ENCODE peak calls at places on chromosome 2, in eight cellular contexts. S, K, J, D, V, F, P and T are unnamed samples.

GRCh38 chr2:121015971-121016485 is 269.0 kb downstream of the TFCP2L1 start:
- DNase-seq in J (no peak), F (no peak), P (no peak), V (no peak), K (no peak), S (no peak), D (no peak), T (no peak)

GRCh38 chr2:41853427-41854191 is 194.2 kb upstream of the PKDCC start:
- DNase-seq in P (peak), K (peak), F (peak), V (no peak), D (no peak), J (peak), S (peak), T (peak)

GRCh38 chr2:215430528-215431187 is 5.2 kb downstream of the FN1 start:
- DNase-seq in V (no peak), J (peak), K (no peak), F (no peak), S (peak), D (no peak), P (no peak), T (no peak)

GRCh38 chr2:150520887-150521664 is 33.6 kb upstream of the RND3 start:
- DNase-seq in V (no peak), D (no peak), P (no peak), F (no peak), S (peak), J (peak), K (no peak), T (no peak)

GRCh38 chr2:98649135-98649991 is 41.0 kb downstream of the UNC50 start:
- DNase-seq in F (peak), S (peak), V (peak), D (peak), P (peak), K (peak), J (peak), T (peak)

GRCh38 chr2:71451695-71452094 is 1.7 kb upstream of the DYSF start:
- DNase-seq in F (no peak), K (no peak), D (no peak), P (no peak), S (no peak), J (no peak), V (no peak), T (no peak)

GRCh38 chr2:63555931-63556330 is 32.3 kb downstream of the WDPCP start:
- DNase-seq in P (no peak), V (no peak), J (no peak), K (no peak), F (no peak), D (no peak), S (peak), T (no peak)

GRCh38 chr2:123518387-123518786 is 506.7 kb upstream of the CNTNAP5 start:
- DNase-seq in V (no peak), P (no peak), D (no peak), J (no peak), F (no peak), S (peak), K (no peak), T (no peak)

GRCh38 chr2:182824759-182825143 is 41.7 kb downstream of the FRZB start:
- DNase-seq in K (no peak), P (no peak), F (no peak), V (no peak), D (no peak), J (no peak), S (no peak), T (no peak)

GRCh38 chr2:226079186-226079585 is 679.7 kb downstream of the NYAP2 start:
- DNase-seq in S (peak), J (peak), V (no peak), K (no peak), D (no peak), F (no peak), P (no peak), T (no peak)

GRCh38 chr2:8605350-8606065 is 76.3 kb upstream of the ID2 start:
- DNase-seq in V (no peak), P (no peak), F (no peak), K (no peak), S (no peak), D (no peak), J (no peak), T (no peak)

GRCh38 chr2:239777219-239777618 is 247.9 kb downstream of the NDUFA10 start:
- DNase-seq in P (no peak), V (no peak), D (no peak), J (no peak), S (no peak), F (no peak), K (no peak), T (no peak)

GRCh38 chr2:212392048-212392447 is 146.6 kb downstream of the ERBB4 start:
- DNase-seq in V (no peak), K (no peak), F (no peak), P (no peak), S (peak), J (no peak), D (no peak), T (no peak)

GRCh38 chr2:190666895-190667294 is 18.0 kb downstream of the NAB1 start:
- DNase-seq in V (no peak), P (no peak), K (no peak), F (no peak), J (no peak), S (peak), D (no peak), T (no peak)

GRCh38 chr2:192886636-192887035 is 691.9 kb upstream of the TMEFF2 start:
- DNase-seq in F (no peak), K (no peak), J (no peak), P (no peak), S (peak), V (no peak), D (no peak), T (no peak)

GRCh38 chr2:98454500-98455235 is 10.0 kb downstream of the INPP4A start:
- DNase-seq in D (no peak), F (no peak), K (no peak), P (no peak), S (no peak), J (peak), V (no peak), T (no peak)

GRCh38 chr2:216408426-216409315 is 3.6 kb upstream of the SMARCAL1 start:
- DNase-seq in V (no peak), K (no peak), J (no peak), D (no peak), P (no peak), S (no peak), F (no peak), T (no peak)

GRCh38 chr2:141923657-141924056 is 207.2 kb downstream of the LRP1B start:
- DNase-seq in V (no peak), P (no peak), J (no peak), S (peak), D (no peak), K (no peak), F (no peak), T (no peak)

GRCh38 chr2:118841828-118842461 is 5.5 kb downstream of the EN1 start:
- DNase-seq in F (no peak), V (no peak), D (no peak), J (no peak), S (no peak), K (no peak), P (peak), T (no peak)

GRCh38 chr2:240423788-240424191 is 11.7 kb upstream of the GPC1 start:
- DNase-seq in K (no peak), J (no peak), V (no peak), S (no peak), D (peak), P (no peak), F (no peak), T (no peak)

GRCh38 chr2:113996826-113997599 is 107.1 kb downstream of the ACTR3 start:
- DNase-seq in K (no peak), J (no peak), F (no peak), P (no peak), S (no peak), D (no peak), V (no peak), T (no peak)

GRCh38 chr2:104577143-104577542 is 276.8 kb upstream of the POU3F3 start:
- DNase-seq in J (no peak), P (no peak), D (no peak), F (no peak), V (no peak), K (no peak), S (no peak), T (no peak)

GRCh38 chr2:8567469-8568108 is 114.3 kb upstream of the ID2 start:
- DNase-seq in J (peak), S (no peak), D (no peak), K (no peak), V (no peak), P (no peak), F (no peak), T (no peak)

GRCh38 chr2:164784376-164784775 is 57.2 kb downstream of the COBLL1 start:
- DNase-seq in P (no peak), F (no peak), J (peak), S (no peak), D (no peak), V (peak), K (no peak), T (peak)

GRCh38 chr2:135473567-135473966 is 57.5 kb downstream of the ZRANB3 start:
- DNase-seq in S (peak), K (no peak), D (no peak), V (no peak), F (no peak), J (peak), P (peak), T (peak)

GRCh38 chr2:70948350-70949003 is 12.8 kb downstream of the ATP6V1B1 start:
- DNase-seq in F (peak), K (peak), D (peak), P (peak), S (peak), V (peak), J (peak), T (peak)

GRCh38 chr2:113910110-113910717 is 20.3 kb downstream of the ACTR3 start:
- DNase-seq in P (no peak), F (no peak), S (peak), J (no peak), K (no peak), D (no peak), V (no peak), T (no peak)

GRCh38 chr2:19488009-19488691 is 129.7 kb upstream of the OSR1 start:
- DNase-seq in F (no peak), D (no peak), V (no peak), J (peak), K (no peak), P (no peak), S (peak), T (no peak)

DNA sequence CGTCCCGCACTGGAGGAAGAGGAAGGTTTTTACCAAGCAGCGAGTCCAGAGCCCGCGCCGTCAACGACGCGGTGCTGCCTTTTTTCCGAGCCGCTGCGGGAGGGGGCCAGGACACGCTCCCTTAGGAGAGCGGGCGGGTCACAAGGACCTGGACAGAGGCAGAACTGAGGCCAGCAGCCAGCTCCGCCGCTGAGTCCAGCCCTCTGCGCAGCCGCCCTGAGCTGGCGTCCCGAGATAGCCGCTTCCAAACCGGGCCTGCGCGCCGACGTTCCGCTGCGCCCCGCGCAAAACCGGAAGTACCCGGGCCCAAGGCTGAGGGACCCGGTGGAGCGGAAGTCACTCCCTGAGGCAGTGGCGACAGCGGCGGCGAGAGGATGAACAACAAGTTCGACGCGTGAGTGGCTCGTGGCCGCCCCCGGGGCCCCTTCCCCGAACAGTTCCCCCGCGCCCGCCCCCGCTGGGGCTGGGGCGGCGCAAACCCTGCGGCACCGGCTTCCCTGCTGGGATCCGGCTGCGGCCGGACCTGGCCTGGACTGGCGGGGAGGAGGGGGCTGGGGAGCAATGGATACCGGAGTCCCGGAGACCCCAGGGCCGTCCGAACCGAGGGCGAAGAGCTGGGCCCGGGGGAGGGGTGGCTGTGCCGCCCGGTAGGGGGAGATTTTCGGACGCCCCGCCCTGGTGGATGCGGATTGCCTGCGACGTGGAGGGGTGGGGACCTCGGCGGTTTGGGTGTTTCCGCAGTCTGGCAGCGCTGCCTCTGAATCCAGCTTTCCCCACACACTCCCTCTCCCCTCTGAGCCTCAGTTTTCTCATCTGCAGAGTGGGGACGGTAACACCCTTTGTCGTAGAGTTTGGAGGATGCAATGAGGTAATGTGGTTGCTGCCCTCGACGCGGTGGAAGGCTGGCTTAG is at the start of the genes EIF4E2 and TIGD1:
- DNase-seq in D (peak), J (peak), V (peak), F (peak), P (peak), S (peak), K (peak), T (peak)
- H3K4me3 ChIP-seq in D (peak), J (peak), V (peak), F (peak), P (peak), S (peak), K (peak), T (peak)

GRCh38 chr2:112433932-112434730 is 686 bp upstream of the RGPD8 start:
- DNase-seq in D (peak), S (no peak), J (no peak), V (no peak), P (no peak), F (no peak), K (no peak), T (no peak)
- H3K4me3 ChIP-seq in D (no peak), S (no peak), J (no peak), V (no peak), P (no peak), F (no peak), K (no peak), T (no peak)

GRCh38 chr2:100413586-100413985 is 3.9 kb downstream of the CHST10 start:
- DNase-seq in P (no peak), S (no peak), F (no peak), V (no peak), K (peak), J (no peak), D (no peak), T (peak)

GRCh38 chr2:100417745-100418090 is 250 bp upstream of the CHST10 start:
- DNase-seq in P (no peak), J (peak), S (no peak), D (no peak), F (no peak), V (no peak), K (peak), T (peak)

GRCh38 chr2:100416939-100417744 is at the start of gene CHST10:
- DNase-seq in F (no peak), P (peak), K (peak), S (peak), J (peak), V (peak), D (peak), T (no peak)

GRCh38 chr2:100418563-100418962 is 1.1 kb upstream of the CHST10 start:
- DNase-seq in V (no peak), J (no peak), S (no peak), K (no peak), D (no peak), P (no peak), F (no peak), T (no peak)

DNA sequence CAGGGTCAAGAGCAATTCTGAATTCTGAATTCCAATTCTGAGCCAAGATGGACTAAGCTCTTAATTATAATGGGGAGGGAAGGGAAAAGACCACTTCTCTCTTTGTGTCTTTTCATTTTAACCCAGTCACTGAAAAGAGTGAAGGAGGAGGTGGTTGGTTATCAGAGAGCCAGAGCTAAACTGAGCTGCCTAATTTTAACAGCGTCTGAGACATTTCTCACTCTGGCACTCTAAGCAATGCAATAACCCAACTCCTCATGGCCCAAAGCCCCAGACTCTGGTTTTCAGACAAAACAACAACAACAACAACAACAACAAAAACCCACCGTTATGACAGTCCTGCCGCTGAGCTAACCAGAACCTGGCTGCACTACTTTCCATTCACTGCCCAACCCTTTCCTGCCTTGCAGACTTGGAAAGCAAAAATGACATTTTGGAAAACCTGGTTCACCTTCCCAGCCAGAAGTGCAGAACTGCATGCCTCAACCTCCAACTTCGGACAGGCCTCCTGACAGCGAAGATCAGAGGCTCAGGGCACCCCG is 1.0 kb downstream of the CHST10 start:
- DNase-seq in F (no peak), S (no peak), P (no peak), D (no peak), V (no peak), J (no peak), K (no peak), T (no peak)
- H3K4me3 ChIP-seq in F (peak), S (peak), P (peak), D (peak), V (peak), J (peak), K (peak), T (peak)

GRCh38 chr2:46076251-46076650 is 221.0 kb upstream of the EPAS1 start:
- DNase-seq in J (no peak), K (no peak), P (no peak), F (peak), S (no peak), V (no peak), D (no peak), T (no peak)

GRCh38 chr2:46074501-46074900 is 222.7 kb upstream of the EPAS1 start:
- DNase-seq in F (no peak), P (no peak), D (no peak), K (no peak), J (no peak), V (no peak), S (no peak), T (no peak)

GRCh38 chr2:46073540-46074018 is 223.6 kb upstream of the EPAS1 start:
- DNase-seq in S (peak), V (no peak), P (peak), K (no peak), J (peak), F (peak), D (no peak), T (no peak)

GRCh38 chr2:46077522-46078062 is 219.6 kb upstream of the EPAS1 start:
- DNase-seq in F (no peak), S (no peak), V (no peak), P (no peak), D (no peak), K (no peak), J (no peak), T (no peak)

GRCh38 chr2:46075848-46076247 is 221.4 kb upstream of the EPAS1 start:
- DNase-seq in D (no peak), J (no peak), K (no peak), S (no peak), F (no peak), V (no peak), P (no peak), T (no peak)
- H3K4me3 ChIP-seq in D (no peak), J (no peak), K (no peak), S (no peak), F (no peak), V (no peak), P (no peak), T (no peak)

GRCh38 chr2:47177042-47177565 is 22.0 kb upstream of the STPG4 start:
- DNase-seq in V (no peak), J (no peak), D (no peak), F (no peak), S (no peak), P (no peak), K (no peak), T (no peak)

GRCh38 chr2:47172156-47172921 is 17.2 kb upstream of the STPG4 start:
- DNase-seq in F (no peak), K (no peak), S (no peak), P (no peak), D (no peak), J (no peak), V (no peak), T (no peak)

GRCh38 chr2:47172922-47173695 is 18.0 kb upstream of the STPG4 start:
- DNase-seq in P (no peak), S (no peak), K (no peak), J (no peak), F (no peak), V (no peak), D (no peak), T (no peak)

GRCh38 chr2:47174731-47175361 is 19.7 kb upstream of the STPG4 start:
- DNase-seq in J (peak), F (no peak), S (peak), D (no peak), V (peak), P (peak), K (no peak), T (no peak)

DNA sequence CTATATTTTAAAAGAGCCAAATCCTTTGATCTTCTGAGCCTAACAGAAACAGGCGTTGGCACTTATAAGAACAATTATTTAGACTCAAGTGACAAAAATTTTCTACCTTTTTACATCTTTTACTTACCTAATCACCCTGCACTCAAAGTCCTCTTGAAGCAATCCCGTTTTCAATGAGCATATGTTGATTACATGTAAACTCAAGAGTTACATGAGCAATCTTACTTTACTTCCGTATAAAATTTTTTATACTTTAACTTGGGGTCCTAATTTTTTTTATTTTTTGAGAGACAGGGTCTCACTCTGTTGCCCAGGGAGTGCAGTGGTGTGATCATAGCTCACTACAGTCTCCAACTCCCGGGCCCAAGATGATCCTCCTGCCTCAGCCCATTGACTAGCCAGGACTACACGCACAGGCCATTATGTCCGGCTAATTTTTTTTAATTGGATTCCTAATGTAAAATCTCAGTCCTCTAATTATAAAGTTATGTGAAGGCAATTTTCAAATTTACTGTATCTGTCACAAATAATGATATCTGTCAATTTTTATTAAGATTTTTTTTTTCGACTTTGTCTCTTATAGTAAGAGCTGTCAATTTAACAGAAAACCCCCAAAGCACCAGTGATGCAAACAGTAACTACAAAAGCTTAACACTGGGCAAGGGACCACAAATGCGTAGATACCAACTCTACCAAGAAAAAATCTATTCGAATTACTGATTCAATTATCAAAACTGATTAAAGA is 19.1 kb upstream of the STPG4 start:
- DNase-seq in V (no peak), P (no peak), J (no peak), D (no peak), K (no peak), F (no peak), S (no peak), T (no peak)
- H3K4me3 ChIP-seq in V (peak), P (peak), J (peak), D (peak), K (peak), F (peak), S (peak), T (peak)

GRCh38 chr2:88857274-88857741 is 165.8 kb downstream of the RPIA start:
- DNase-seq in V (no peak), P (no peak), K (no peak), D (no peak), S (no peak), J (no peak), F (no peak), T (no peak)
- H3K4me3 ChIP-seq in V (no peak), P (no peak), K (no peak), D (no peak), S (no peak), J (no peak), F (no peak), T (no peak)

DNA sequence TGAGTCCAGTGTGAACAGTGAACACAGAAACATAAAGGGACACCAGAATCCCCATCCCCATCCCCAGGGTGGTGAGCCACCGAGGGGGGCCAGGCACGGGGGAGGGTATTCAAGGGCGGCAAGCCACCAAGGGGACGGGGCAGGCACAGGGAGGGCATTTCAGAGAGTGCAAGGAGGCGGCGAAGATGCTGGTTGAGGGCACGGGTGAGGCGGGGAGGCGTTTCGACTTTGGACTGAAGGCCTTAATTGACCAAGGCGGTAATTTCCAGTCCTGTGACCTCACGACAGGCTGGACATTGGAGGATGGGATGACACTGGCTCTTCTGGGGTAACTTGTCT is 70.4 kb downstream of the ODC1 start:
- DNase-seq in S (no peak), F (no peak), P (no peak), J (no peak), K (no peak), D (peak), V (no peak), T (no peak)
- H3K4me3 ChIP-seq in S (no peak), F (no peak), P (no peak), J (no peak), K (no peak), D (no peak), V (no peak), T (no peak)